ENCODE peak calls at places on chromosomes 3 and 15, in four cellular contexts. I is kidney epithelial cell, G is C1 segment of cervical spinal cord, L is NCI-H774. W is an unnamed sample.

GRCh38 chr3:41236198-41236597 is 36.9 kb downstream of the CTNNB1 start:
- DNase-seq in L (no peak), G (no peak), I (no peak), W (no peak)

GRCh38 chr3:126908752-126909275 is 74.1 kb upstream of the PLXNA1 start:
- DNase-seq in L (no peak), G (no peak), I (no peak), W (no peak)

GRCh38 chr3:127857270-127857801 is 35.0 kb upstream of the MGLL start:
- DNase-seq in L (no peak), G (no peak), I (no peak), W (no peak)

GRCh38 chr3:180571831-180572578 is 30.0 kb upstream of the TTC14 start:
- DNase-seq in L (no peak), I (no peak), G (no peak), W (no peak)

GRCh38 chr15:44427756-44428724 is 611 bp downstream of the CTDSPL2 start:
- DNase-seq in G (no peak), I (no peak), L (peak), W (no peak)

GRCh38 chr15:26873846-26874245 is 7.0 kb downstream of the GABRA5 start:
- DNase-seq in G (no peak), L (no peak), I (no peak), W (no peak)

GRCh38 chr3:61154788-61155187 is 96.5 kb downstream of the FHIT start:
- DNase-seq in I (no peak), L (no peak), G (no peak), W (no peak)

GRCh38 chr3:52620580-52620979 is 65.1 kb downstream of the PBRM1 start:
- DNase-seq in L (no peak), I (no peak), G (no peak), W (no peak)

GRCh38 chr3:150377601-150378466 is 30.3 kb upstream of the TSC22D2 start:
- DNase-seq in I (no peak), L (no peak), G (no peak), W (no peak)

GRCh38 chr3:32220006-32220405 is 18.5 kb upstream of the CMTM8 start:
- DNase-seq in L (no peak), I (no peak), G (no peak), W (no peak)

GRCh38 chr3:116443096-116443793 is 2.0 kb downstream of the LSAMP start:
- DNase-seq in I (no peak), G (no peak), L (no peak), W (no peak)

GRCh38 chr15:41502787-41503668 is 9.4 kb downstream of the ITPKA start:
- DNase-seq in L (no peak), G (no peak), I (no peak), W (no peak)

GRCh38 chr3:36700537-36701248 is 63.7 kb downstream of the DCLK3 start:
- DNase-seq in L (peak), G (peak), I (no peak), W (peak)

GRCh38 chr3:195251336-195252065 is 19.5 kb downstream of the XXYLT1 start:
- DNase-seq in G (no peak), L (no peak), I (no peak), W (no peak)

GRCh38 chr15:101808201-101808600 is 3.8 kb upstream of the OR4F15 start:
- DNase-seq in L (no peak), I (peak), G (no peak), W (no peak)

GRCh38 chr3:27914199-27914598 is 192.1 kb upstream of the EOMES start:
- DNase-seq in L (no peak), G (no peak), I (no peak), W (no peak)

GRCh38 chr15:65954289-65954741 is 85.0 kb downstream of the RAB11A start:
- DNase-seq in L (peak), G (no peak), I (peak), W (no peak)

GRCh38 chr3:139204756-139205155 is 139.1 kb upstream of the MRPS22 start:
- DNase-seq in I (no peak), L (no peak), G (no peak), W (no peak)

GRCh38 chr15:47184405-47185221 is 532.7 kb upstream of the SEMA6D start:
- DNase-seq in I (no peak), G (peak), L (peak), W (no peak)

GRCh38 chr3:62875103-62876002 is at the start of gene CADPS:
- DNase-seq in I (no peak), L (peak), G (peak), W (peak)

GRCh38 chr3:127443581-127444375 is 146.8 kb downstream of the TPRA1 start:
- DNase-seq in G (no peak), I (no peak), L (no peak), W (no peak)

GRCh38 chr3:151265866-151266265 is 12.5 kb downstream of the P2RY14 start:
- DNase-seq in G (peak), L (no peak), I (no peak), W (peak)

GRCh38 chr3:150362515-150363302 is 45.4 kb upstream of the TSC22D2 start:
- DNase-seq in G (no peak), I (no peak), L (no peak), W (no peak)

GRCh38 chr3:4525555-4526238 is 32.5 kb downstream of the ITPR1 start:
- DNase-seq in I (no peak), L (no peak), G (no peak), W (no peak)

GRCh38 chr15:20356444-20357138 is 185.0 kb downstream of the GOLGA6L6 start:
- DNase-seq in G (no peak), L (no peak), I (no peak), W (no peak)

GRCh38 chr15:64398575-64398974 is 10.9 kb downstream of the TRIP4 start:
- DNase-seq in L (no peak), G (no peak), I (no peak), W (no peak)

GRCh38 chr3:42960282-42960681 is 18.8 kb upstream of the GASK1A start:
- DNase-seq in I (no peak), L (no peak), G (no peak), W (no peak)

GRCh38 chr3:100954990-100955389 is 38.2 kb downstream of the ABI3BP start:
- DNase-seq in L (no peak), I (no peak), G (no peak), W (no peak)

GRCh38 chr15:74838746-74839525 is 4.0 kb downstream of the ULK3 start:
- DNase-seq in L (no peak), I (no peak), G (no peak), W (no peak)

GRCh38 chr3:15647629-15648167 is 46.2 kb downstream of the BTD start:
- DNase-seq in L (no peak), I (peak), G (no peak), W (no peak)

GRCh38 chr3:127791221-127791913 is 30.9 kb downstream of the MGLL start:
- DNase-seq in I (peak), G (no peak), L (no peak), W (no peak)

GRCh38 chr3:32276279-32276841 is 37.9 kb downstream of the CMTM8 start:
- DNase-seq in G (no peak), L (no peak), I (no peak), W (no peak)

W was measured in nucleus accumbens.